ENCODE peak calls at places on chromosomes 13 and 19, in seven cellular contexts. J is heart right ventricle; Y is effector memory CD4-positive, alpha-beta T cell; H is heart left ventricle; U is tibial nerve; Z is pancreas; L is breast epithelium. Q is an unnamed sample. For H3K4me1, the result is how much of the 10 kb centered on the place peaks cover.

GRCh38 chr13:51971520-51972426 is 39.5 kb downstream of the ATP7B start:
- DNase-seq in Z (no peak), U (no peak), H (no peak), Y (no peak), L (no peak), J (no peak), Q (no peak)

GRCh38 chr13:28043224-28043623 is 54.7 kb upstream of the URAD start:
- DNase-seq in Y (no peak), Z (no peak), U (no peak), J (no peak), H (no peak), L (no peak), Q (no peak)

GRCh38 chr19:2150794-2151338 is 500 bp downstream of the AP3D1 start:
- DNase-seq in L (peak), H (no peak), U (no peak), J (no peak), Z (peak), Y (no peak), Q (no peak)

GRCh38 chr13:40109324-40109958 is 454.0 kb downstream of the COG6 start:
- DNase-seq in Y (no peak), L (no peak), J (no peak), Z (no peak), H (no peak), U (no peak), Q (no peak)

GRCh38 chr13:70375718-70376117 is 267.5 kb upstream of the KLHL1 start:
- DNase-seq in J (no peak), Z (no peak), H (no peak), L (no peak), U (no peak), Y (no peak), Q (no peak)

GRCh38 chr19:9857076-9857721 is 22.1 kb downstream of the PIN1 start:
- DNase-seq in Z (no peak), H (no peak), J (no peak), Y (no peak), L (no peak), U (no peak), Q (no peak)

GRCh38 chr13:31234729-31235128 is 35.0 kb downstream of the B3GLCT start:
- DNase-seq in Y (no peak), L (no peak), Z (no peak), J (no peak), U (no peak), H (no peak), Q (peak)

GRCh38 chr19:22332924-22333323 is 46.7 kb downstream of the ZNF729 start:
- DNase-seq in J (no peak), Y (no peak), H (no peak), Z (no peak), U (no peak), L (no peak), Q (no peak)

GRCh38 chr19:8363803-8364771 is at the start of gene ANGPTL4:
- DNase-seq in Y (no peak), Z (peak), H (peak), L (peak), U (peak), J (peak), Q (peak)

GRCh38 chr13:43077906-43078305 is 54.5 kb downstream of the DNAJC15 start:
- DNase-seq in U (no peak), J (no peak), L (no peak), Y (no peak), Z (no peak), H (no peak), Q (peak)

GRCh38 chr19:19165396-19165795 is 4.7 kb downstream of the MEF2B start:
- DNase-seq in U (no peak), H (no peak), J (no peak), Y (no peak), L (no peak), Z (no peak), Q (no peak)

GRCh38 chr13:101390461-101390860 is 25.8 kb downstream of the NALCN start:
- DNase-seq in H (no peak), U (no peak), Y (no peak), J (no peak), Z (no peak), L (no peak), Q (no peak)

GRCh38 chr19:7701049-7701653 is 780 bp downstream of the FCER2 start:
- DNase-seq in U (no peak), Y (no peak), Z (no peak), H (no peak), J (no peak), L (no peak), Q (no peak)

GRCh38 chr19:11296264-11296663 is 304 bp downstream of the TSPAN16 start:
- DNase-seq in H (no peak), U (peak), L (peak), Z (no peak), J (peak), Y (no peak), Q (peak)

GRCh38 chr19:11293468-11294389 is 2.2 kb upstream of the TSPAN16 start:
- DNase-seq in Y (peak), L (peak), H (peak), J (peak), Z (peak), U (peak), Q (peak)

GRCh38 chr19:11291991-11292390 is 4.0 kb upstream of the TSPAN16 start:
- DNase-seq in J (no peak), Z (no peak), U (no peak), H (no peak), L (no peak), Y (no peak), Q (no peak)

GRCh38 chr19:11295665-11296245 is at the start of gene TSPAN16:
- DNase-seq in L (no peak), Z (no peak), H (no peak), J (no peak), Y (no peak), U (no peak), Q (no peak)

DNA sequence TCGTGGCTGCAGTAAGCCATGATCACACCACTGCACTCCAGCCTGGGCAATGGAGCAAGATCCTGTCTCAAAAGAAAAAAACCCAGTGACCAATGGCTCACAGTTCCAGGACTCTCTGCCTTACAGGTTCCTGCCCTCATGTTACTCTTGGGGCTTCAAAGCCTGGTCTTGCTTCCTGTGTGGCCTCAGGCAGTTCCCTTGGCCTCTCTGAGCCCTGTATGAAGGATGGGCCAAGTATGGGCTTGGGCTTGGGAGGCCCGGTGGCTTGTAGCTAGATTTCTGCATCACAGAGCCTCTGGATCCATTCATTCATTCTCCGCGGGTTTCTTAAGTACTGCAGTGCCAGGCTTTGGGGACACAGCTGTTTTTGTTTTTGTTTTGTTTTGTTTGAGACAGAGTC is 780 bp upstream of the TSPAN16 start:
- DNase-seq in H (no peak), U (no peak), L (no peak), Y (no peak), Z (no peak), J (no peak), Q (no peak)
- H3K27ac ChIP-seq in H (no peak), U (peak), L (no peak), Y (no peak), Z (no peak), J (no peak), Q (no peak)

DNA sequence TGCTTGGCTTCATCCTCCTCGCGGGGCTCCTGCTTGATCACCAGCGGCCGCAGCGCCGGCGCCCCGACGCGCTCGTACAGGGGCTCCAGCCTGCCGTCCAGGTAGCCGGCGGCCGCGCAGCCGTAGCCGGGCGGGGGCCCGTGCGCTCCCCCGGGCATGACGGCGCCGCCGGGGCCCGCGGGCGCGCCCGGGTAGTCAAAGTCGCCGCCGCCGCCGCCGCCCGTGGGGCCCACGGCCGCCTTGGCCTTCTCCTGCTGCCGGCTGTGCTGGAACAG is 497 bp downstream of the CEBPA start:
- DNase-seq in Y (no peak), H (no peak), J (no peak), L (no peak), Z (no peak), U (no peak), Q (peak)
- H3K4me3 ChIP-seq in Y (peak), H (no peak), J (no peak), L (peak), Z (peak), U (peak), Q (peak)

DNA sequence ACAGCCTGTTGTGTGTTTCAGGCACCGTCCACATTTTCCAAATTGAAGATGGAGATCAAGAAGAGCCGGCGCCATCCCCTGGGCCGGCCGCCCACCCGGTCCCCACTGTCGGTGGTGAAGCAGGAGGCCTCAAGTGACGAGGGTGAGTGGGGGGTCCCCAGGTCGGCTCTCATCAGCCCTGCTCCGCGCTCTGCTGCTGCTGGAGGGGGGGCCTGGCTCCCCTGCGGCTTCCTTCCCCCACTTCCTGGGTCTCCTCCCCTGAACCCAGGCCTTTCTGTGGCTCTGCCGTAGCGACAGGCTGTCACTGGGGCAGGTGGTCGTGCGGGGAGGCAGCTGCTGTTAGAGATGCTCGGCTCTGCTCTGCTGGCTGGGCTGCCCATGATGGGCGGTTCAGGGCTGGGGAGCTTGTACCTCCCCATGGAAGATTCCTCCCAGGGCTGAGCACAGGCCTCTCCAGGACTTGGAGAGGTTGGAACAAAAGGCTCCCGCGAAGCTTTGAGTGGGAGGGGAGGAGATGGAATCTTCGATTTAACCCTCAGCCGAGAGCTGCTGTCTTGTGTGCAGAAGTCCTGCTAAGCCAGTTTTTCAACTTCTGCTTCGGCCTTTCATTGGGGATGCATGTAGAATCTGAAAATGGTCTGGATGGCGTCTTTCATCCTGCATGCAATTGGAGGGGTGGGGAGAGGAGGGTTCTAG is 163.1 kb downstream of the KDM4B start:
- DNase-seq in L (peak), H (no peak), J (no peak), Z (no peak), U (no peak), Y (no peak), Q (no peak)
- H3K4me1 ChIP-seq in L (under half), H (under half), J (under half), Z (under half), U (under half), Y (under half), Q (under half)

GRCh38 chr13:81778350-81778749 is 1437.4 kb upstream of the SPRY2 start:
- DNase-seq in Z (no peak), J (no peak), U (no peak), Y (no peak), H (no peak), L (no peak), Q (no peak)

GRCh38 chr13:81781471-81781870 is 1440.5 kb upstream of the SPRY2 start:
- DNase-seq in Z (no peak), Y (no peak), J (no peak), U (no peak), H (no peak), L (no peak), Q (no peak)

GRCh38 chr13:81779896-81780295 is 1439.0 kb upstream of the SPRY2 start:
- DNase-seq in U (no peak), H (no peak), Z (no peak), J (no peak), Y (no peak), L (no peak), Q (no peak)
- H3K27ac ChIP-seq in U (no peak), H (no peak), Z (no peak), J (no peak), Y (no peak), L (no peak), Q (no peak)

DNA sequence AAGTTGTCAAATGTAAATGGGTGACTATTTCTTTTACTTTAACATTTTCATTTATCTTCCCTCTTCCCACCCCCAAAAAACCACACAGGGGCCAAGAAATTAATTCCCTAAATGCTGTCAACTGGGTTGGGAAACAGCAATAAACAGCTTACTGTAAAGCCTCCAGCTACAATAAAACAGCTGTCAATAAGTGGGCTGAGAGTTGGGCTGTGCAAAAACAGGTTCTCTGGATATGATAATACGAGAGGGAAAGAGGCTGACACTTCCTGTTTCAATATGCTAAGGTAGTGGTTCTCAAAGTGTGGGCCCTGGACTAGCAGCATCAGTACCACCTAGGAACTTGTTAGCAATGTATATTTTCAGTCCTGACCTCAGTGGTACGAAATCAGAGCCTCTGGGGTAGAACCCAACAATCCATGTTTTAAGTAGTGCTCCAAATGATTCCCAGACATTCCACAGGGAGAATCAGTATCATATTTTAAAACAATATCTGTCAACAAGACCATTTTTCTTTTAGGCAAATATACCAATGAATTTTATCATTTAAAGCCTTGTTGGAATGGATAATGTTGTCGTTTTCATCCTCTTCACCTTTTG is 8.4 kb downstream of the PCDH9 start:
- DNase-seq in L (no peak), H (no peak), Y (no peak), U (no peak), J (no peak), Z (no peak), Q (peak)
- H3K4me3 ChIP-seq in L (no peak), H (no peak), Y (no peak), U (no peak), J (no peak), Z (no peak), Q (no peak)

DNA sequence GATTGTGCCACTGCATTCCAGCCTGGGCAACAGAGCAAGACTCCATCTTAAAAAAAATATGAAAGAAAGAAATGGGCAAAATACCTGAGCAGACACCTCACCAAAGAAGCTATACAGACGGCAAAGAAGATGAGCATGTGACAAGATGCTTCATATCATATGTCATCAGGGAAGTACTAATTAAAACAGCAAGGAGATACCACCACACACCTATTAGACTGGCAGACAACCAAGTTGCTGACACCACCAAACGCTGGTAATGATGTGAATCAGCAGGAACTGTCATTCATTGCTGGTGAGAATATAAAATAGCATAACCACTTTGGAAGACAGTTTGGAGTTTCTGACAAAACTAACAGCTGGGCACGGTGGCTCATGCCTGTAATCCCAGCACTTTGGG is 11.5 kb upstream of the TFDP1 start:
- DNase-seq in J (no peak), U (no peak), Y (no peak), Z (no peak), H (no peak), L (no peak), Q (no peak)
- H3K4me1 ChIP-seq in J (under half), U (under half), Y (under half), Z (under half), H (under half), L (under half), Q (under half)

GRCh38 chr13:79403113-79403512 is 2.9 kb downstream of the RBM26 start:
- DNase-seq in U (no peak), L (no peak), Y (no peak), J (no peak), H (no peak), Z (no peak), Q (no peak)
- H3K27ac ChIP-seq in U (peak), L (no peak), Y (no peak), J (no peak), H (no peak), Z (no peak), Q (no peak)

GRCh38 chr19:48635263-48635965 is 1.8 kb downstream of the DBP start:
- DNase-seq in L (no peak), H (peak), Y (peak), U (peak), Z (peak), J (peak), Q (peak)
- H3K4me3 ChIP-seq in L (peak), H (peak), Y (peak), U (peak), Z (peak), J (peak), Q (peak)

DNA sequence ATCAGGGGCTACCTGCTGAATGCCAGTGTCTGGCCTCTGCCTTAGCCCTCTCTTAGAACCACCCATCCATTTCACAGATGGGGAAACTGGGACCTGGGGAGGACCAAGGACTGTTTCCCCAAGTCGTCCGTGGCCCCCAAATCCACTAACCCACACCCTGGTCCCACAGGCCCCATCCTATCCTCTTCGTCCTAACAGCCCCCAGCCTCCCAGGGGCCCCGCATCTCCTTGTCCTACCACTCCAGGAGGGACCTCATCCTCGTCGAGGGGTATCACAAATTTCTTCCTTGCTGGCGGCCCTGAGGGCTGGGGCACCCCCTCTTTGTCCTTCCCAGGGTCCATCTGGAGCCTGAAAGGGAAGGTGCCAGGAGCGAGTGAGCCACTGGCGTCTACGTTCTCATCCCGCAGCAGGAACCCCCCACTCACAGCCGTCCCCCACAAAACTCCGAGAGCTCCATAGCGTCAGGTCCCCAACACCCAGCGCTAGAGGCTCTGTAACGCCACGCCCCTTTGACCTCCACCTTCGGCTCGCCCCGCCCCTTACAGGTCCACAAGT is 606 bp downstream of the ERCC1 start:
- DNase-seq in L (no peak), J (no peak), H (no peak), Y (no peak), U (no peak), Z (no peak), Q (no peak)
- H3K4me1 ChIP-seq in L (under half), J (under half), H (under half), Y (under half), U (half or more), Z (under half), Q (under half)

GRCh38 chr19:27774337-27774736 is 1438.6 kb downstream of the UQCRFS1 start:
- DNase-seq in U (no peak), Y (no peak), Z (no peak), J (no peak), H (no peak), L (no peak), Q (no peak)
- H3K27ac ChIP-seq in U (no peak), Y (no peak), Z (no peak), J (no peak), H (no peak), L (no peak), Q (no peak)

Q was measured in cardiac muscle cell.